ENCODE peak calls at places on chromosomes 4 and X, in five cellular contexts. One of them, this sample, is unnamed.

GRCh38 chrX:26590849-26591248 is 374.9 kb downstream of the MAGEB5 start:
- DNase-seq in GM23248: no peak
- DNase-seq in gastrocnemius medialis: no peak
- DNase-seq in upper lobe of left lung: no peak
- DNase-seq in Caco-2: no peak
- DNase-seq in this sample: no peak

GRCh38 chr4:87093443-87094123 is 126.8 kb downstream of the KLHL8 start:
- DNase-seq in GM23248: peak; percentile 82
- DNase-seq in gastrocnemius medialis: no peak
- DNase-seq in Caco-2: peak; percentile 55
- DNase-seq in upper lobe of left lung: no peak
- DNase-seq in this sample: no peak

GRCh38 chr4:92232566-92232965 is 71.2 kb upstream of the GRID2 start:
- DNase-seq in gastrocnemius medialis: no peak
- DNase-seq in GM23248: peak; percentile 18
- DNase-seq in upper lobe of left lung: no peak
- DNase-seq in Caco-2: no peak
- DNase-seq in this sample: no peak

GRCh38 chrX:126550816-126551215 is 1.8 kb downstream of the DCAF12L1 start:
- DNase-seq in GM23248: no peak
- DNase-seq in upper lobe of left lung: no peak
- DNase-seq in Caco-2: no peak
- DNase-seq in gastrocnemius medialis: no peak
- DNase-seq in this sample: no peak

GRCh38 chrX:134526399-134526798 is 66.4 kb downstream of the HPRT1 start:
- DNase-seq in gastrocnemius medialis: no peak
- DNase-seq in upper lobe of left lung: no peak
- DNase-seq in Caco-2: no peak
- DNase-seq in GM23248: peak; percentile 28
- DNase-seq in this sample: no peak

GRCh38 chr4:83282049-83282535 is 2.5 kb downstream of the COQ2 start:
- DNase-seq in gastrocnemius medialis: no peak
- DNase-seq in Caco-2: peak; percentile 59
- DNase-seq in GM23248: peak; percentile 63
- DNase-seq in upper lobe of left lung: no peak
- DNase-seq in this sample: no peak

GRCh38 chr4:52604215-52604614 is 54.9 kb downstream of the USP46 start:
- DNase-seq in upper lobe of left lung: no peak
- DNase-seq in Caco-2: no peak
- DNase-seq in GM23248: no peak
- DNase-seq in gastrocnemius medialis: no peak
- DNase-seq in this sample: no peak

GRCh38 chrX:617401-617800 is 13.2 kb upstream of the SHOX start:
- DNase-seq in upper lobe of left lung: no peak
- DNase-seq in Caco-2: no peak
- DNase-seq in GM23248: no peak
- DNase-seq in gastrocnemius medialis: no peak
- DNase-seq in this sample: no peak

GRCh38 chr4:76011700-76012387 is 4.5 kb upstream of the CXCL9 start:
- DNase-seq in gastrocnemius medialis: no peak
- DNase-seq in upper lobe of left lung: no peak
- DNase-seq in GM23248: peak; percentile 92
- DNase-seq in Caco-2: no peak
- DNase-seq in this sample: no peak

GRCh38 chr4:55386073-55386472 is 9.7 kb upstream of the TMEM165 start:
- DNase-seq in GM23248: peak; percentile 42
- DNase-seq in upper lobe of left lung: no peak
- DNase-seq in gastrocnemius medialis: no peak
- DNase-seq in Caco-2: peak; percentile 41
- DNase-seq in this sample: no peak

GRCh38 chr4:128810871-128811570 is 1.5 kb downstream of the JADE1 start:
- DNase-seq in upper lobe of left lung: peak; percentile 85
- DNase-seq in Caco-2: peak; percentile 91
- DNase-seq in gastrocnemius medialis: peak; percentile 77
- DNase-seq in GM23248: peak; percentile 84
- DNase-seq in this sample: no peak

GRCh38 chr4:52799813-52800212 is 48.6 kb upstream of the ERVMER34-1 start:
- DNase-seq in Caco-2: no peak
- DNase-seq in GM23248: no peak
- DNase-seq in gastrocnemius medialis: no peak
- DNase-seq in upper lobe of left lung: no peak
- DNase-seq in this sample: no peak

GRCh38 chr4:183377491-183377890 is 55.3 kb upstream of the CLDN24 start:
- DNase-seq in GM23248: no peak
- DNase-seq in Caco-2: no peak
- DNase-seq in gastrocnemius medialis: no peak
- DNase-seq in upper lobe of left lung: no peak
- DNase-seq in this sample: no peak

GRCh38 chr4:183384516-183384915 is 59.9 kb upstream of the CDKN2AIP start:
- DNase-seq in gastrocnemius medialis: no peak
- DNase-seq in Caco-2: no peak
- DNase-seq in GM23248: no peak
- DNase-seq in upper lobe of left lung: no peak
- DNase-seq in this sample: no peak

GRCh38 chr4:183384983-183385382 is 59.5 kb upstream of the CDKN2AIP start:
- DNase-seq in Caco-2: no peak
- DNase-seq in upper lobe of left lung: no peak
- DNase-seq in gastrocnemius medialis: no peak
- DNase-seq in GM23248: no peak
- DNase-seq in this sample: no peak

GRCh38 chr4:183383606-183384005 is 60.8 kb upstream of the CDKN2AIP start:
- DNase-seq in GM23248: no peak
- DNase-seq in upper lobe of left lung: no peak
- DNase-seq in Caco-2: no peak
- DNase-seq in gastrocnemius medialis: no peak
- DNase-seq in this sample: no peak

DNA sequence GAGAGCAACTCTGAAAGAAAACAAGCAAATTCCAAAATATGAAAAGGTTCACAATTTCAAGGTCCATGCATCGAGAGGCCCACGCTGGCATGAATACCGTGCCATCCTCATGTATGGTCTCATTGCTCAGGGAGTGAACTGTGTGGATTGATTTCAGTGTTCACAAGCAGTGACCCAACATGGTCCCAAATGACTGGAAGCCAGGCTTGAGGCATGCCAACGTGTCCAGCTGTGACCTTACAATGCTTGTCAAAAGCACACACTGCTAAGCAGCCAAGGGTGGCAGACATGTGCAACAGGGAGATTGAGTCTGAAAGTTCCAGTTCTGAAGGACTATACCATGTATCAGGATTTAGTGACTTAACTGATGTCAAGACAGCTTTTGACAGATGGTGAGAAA is 58.7 kb upstream of the CLDN24 start:
- DNase-seq in GM23248: no peak
- DNase-seq in upper lobe of left lung: no peak
- DNase-seq in gastrocnemius medialis: no peak
- DNase-seq in Caco-2: no peak
- DNase-seq in this sample: no peak
- H3K9me3 ChIP-seq in GM23248: no peaks in the 10 kb centered on the region
- H3K9me3 ChIP-seq in upper lobe of left lung: peaks cover 18% of the 10 kb centered on the region
- H3K9me3 ChIP-seq in gastrocnemius medialis: no peaks in the 10 kb centered on the region
- H3K9me3 ChIP-seq in Caco-2: peaks cover 10% of the 10 kb centered on the region
- H3K9me3 ChIP-seq in this sample: no peaks in the 10 kb centered on the region

DNA sequence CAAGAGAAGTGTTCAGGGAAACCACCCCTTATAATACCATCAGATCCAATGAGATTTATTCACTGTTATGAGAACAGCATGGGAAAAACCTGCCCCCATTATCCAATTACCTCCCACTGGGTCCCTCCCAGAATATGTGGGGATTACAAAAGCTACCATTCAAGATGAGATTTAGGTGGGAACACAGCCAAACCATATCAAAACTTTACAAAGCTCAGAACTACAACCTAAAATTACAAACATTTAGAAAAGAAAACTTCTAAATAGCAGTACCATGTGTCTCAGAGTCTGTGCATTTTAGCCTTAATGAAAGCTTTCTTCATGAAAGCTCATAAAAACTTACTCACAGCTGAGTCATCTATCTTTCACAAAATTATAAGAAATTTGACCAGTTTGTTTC is 1442.8 kb upstream of the PCDH7 start:
- DNase-seq in gastrocnemius medialis: no peak
- DNase-seq in Caco-2: no peak
- DNase-seq in GM23248: no peak
- DNase-seq in upper lobe of left lung: no peak
- DNase-seq in this sample: no peak
- H3K9me3 ChIP-seq in gastrocnemius medialis: no peaks in the 10 kb centered on the region
- H3K9me3 ChIP-seq in Caco-2: no peaks in the 10 kb centered on the region
- H3K9me3 ChIP-seq in GM23248: peaks cover 3% of the 10 kb centered on the region
- H3K9me3 ChIP-seq in upper lobe of left lung: no peaks in the 10 kb centered on the region
- H3K9me3 ChIP-seq in this sample: no peaks in the 10 kb centered on the region

GRCh38 chrX:155956649-155957048 is 40.8 kb upstream of the IL9R start:
- DNase-seq in upper lobe of left lung: no peak
- DNase-seq in Caco-2: no peak
- DNase-seq in GM23248: no peak
- DNase-seq in gastrocnemius medialis: no peak
- DNase-seq in this sample: no peak

GRCh38 chrX:155956099-155956498 is 41.4 kb upstream of the IL9R start:
- DNase-seq in GM23248: no peak
- DNase-seq in gastrocnemius medialis: no peak
- DNase-seq in upper lobe of left lung: no peak
- DNase-seq in Caco-2: no peak
- DNase-seq in this sample: no peak

GRCh38 chrX:155953055-155953454 is 44.4 kb upstream of the IL9R start:
- DNase-seq in Caco-2: no peak
- DNase-seq in GM23248: no peak
- DNase-seq in upper lobe of left lung: no peak
- DNase-seq in gastrocnemius medialis: no peak
- DNase-seq in this sample: no peak

GRCh38 chrX:155957843-155958242 is 39.7 kb upstream of the IL9R start:
- DNase-seq in gastrocnemius medialis: no peak
- DNase-seq in Caco-2: no peak
- DNase-seq in GM23248: no peak
- DNase-seq in upper lobe of left lung: no peak
- DNase-seq in this sample: no peak

DNA sequence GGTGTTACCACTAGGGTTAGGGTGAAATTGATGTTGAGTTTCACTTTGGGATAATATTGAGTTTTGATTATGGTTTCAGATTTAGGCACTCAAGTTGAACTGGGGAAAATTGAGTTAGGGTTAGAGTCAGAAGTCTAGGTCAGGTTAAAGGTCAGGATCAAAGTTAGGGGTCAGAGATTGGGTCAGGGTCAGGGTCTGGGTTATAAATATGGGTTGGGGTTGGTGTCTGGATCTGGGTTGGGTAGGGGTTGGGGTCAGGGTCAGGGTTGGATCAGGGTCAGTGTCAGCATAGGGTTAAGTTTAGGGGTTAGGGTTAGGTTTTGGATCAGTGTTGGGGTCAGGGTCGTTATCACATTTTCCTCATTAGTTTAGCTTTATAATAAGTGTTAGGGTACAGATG is 42.7 kb upstream of the IL9R start:
- DNase-seq in gastrocnemius medialis: no peak
- DNase-seq in Caco-2: no peak
- DNase-seq in GM23248: no peak
- DNase-seq in upper lobe of left lung: no peak
- DNase-seq in this sample: no peak
- H3K9me3 ChIP-seq in gastrocnemius medialis: no peaks in the 10 kb centered on the region
- H3K9me3 ChIP-seq in Caco-2: no peaks in the 10 kb centered on the region
- H3K9me3 ChIP-seq in GM23248: no peaks in the 10 kb centered on the region
- H3K9me3 ChIP-seq in upper lobe of left lung: no peaks in the 10 kb centered on the region
- H3K9me3 ChIP-seq in this sample: no peaks in the 10 kb centered on the region

DNA sequence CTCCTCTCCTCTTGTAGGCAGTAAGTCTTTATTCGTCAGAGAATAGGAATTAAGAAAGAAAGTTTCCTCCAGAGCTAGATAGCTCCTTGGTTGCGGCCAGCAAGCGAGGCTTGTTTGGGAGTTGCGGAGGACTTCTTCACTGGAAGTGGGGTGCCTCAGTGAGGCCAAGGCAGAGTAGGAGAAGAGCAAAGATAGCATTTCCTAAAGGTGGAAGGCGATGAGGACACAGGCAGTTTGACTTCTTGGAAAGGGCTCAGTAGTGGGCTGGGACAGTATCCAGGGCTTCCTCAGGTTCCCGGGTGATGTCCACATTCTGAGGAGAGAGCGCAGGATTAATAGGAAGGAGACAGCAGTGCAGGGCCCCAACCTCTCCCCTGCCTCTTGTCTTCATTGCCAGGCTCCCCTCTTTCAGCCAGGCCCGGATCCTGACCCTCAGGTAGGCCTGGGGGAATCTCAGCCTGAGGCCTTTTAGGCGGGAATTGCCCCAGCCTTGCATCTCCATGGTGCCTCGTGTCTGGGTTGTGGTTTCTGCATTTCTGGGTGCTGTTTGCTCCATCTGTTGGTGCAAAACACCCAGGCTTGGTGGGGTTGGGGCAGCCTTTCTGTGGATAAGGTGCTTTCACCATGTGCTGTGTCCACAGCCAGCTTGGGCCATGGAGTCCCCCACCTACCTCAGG is 12.7 kb downstream of the TRO start:
- DNase-seq in gastrocnemius medialis: no peak
- DNase-seq in GM23248: no peak
- DNase-seq in upper lobe of left lung: no peak
- DNase-seq in Caco-2: no peak
- DNase-seq in this sample: no peak
- H3K9me3 ChIP-seq in gastrocnemius medialis: no peaks in the 10 kb centered on the region
- H3K9me3 ChIP-seq in GM23248: no peaks in the 10 kb centered on the region
- H3K9me3 ChIP-seq in upper lobe of left lung: no peaks in the 10 kb centered on the region
- H3K9me3 ChIP-seq in Caco-2: no peaks in the 10 kb centered on the region
- H3K9me3 ChIP-seq in this sample: no peaks in the 10 kb centered on the region

DNA sequence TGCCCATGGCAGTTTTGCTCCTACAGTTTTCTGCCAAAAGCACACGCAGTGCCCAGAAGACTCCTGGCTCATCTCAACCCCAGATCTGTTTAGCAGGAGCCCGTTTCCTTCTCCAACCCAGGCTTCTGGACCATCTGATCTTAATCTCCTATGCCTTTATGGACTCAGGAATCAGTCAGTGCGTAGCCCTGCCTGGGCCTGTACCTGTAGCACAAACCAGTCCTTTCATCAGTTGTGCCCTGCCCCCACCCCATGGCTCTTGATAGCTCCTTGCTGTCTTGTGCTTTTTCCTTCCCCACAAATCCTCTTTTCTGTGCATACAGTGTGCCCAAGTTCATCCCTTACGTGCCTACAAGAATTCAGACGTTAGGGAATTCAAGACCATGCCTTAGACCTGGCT is 1.5 kb downstream of the ZNF718 start:
- DNase-seq in Caco-2: no peak
- DNase-seq in GM23248: no peak
- DNase-seq in upper lobe of left lung: no peak
- DNase-seq in gastrocnemius medialis: no peak
- DNase-seq in this sample: no peak
- H3K9me3 ChIP-seq in Caco-2: peaks cover 26% of the 10 kb centered on the region
- H3K9me3 ChIP-seq in GM23248: no peaks in the 10 kb centered on the region
- H3K9me3 ChIP-seq in upper lobe of left lung: no peaks in the 10 kb centered on the region
- H3K9me3 ChIP-seq in gastrocnemius medialis: no peaks in the 10 kb centered on the region
- H3K9me3 ChIP-seq in this sample: peaks cover 20% of the 10 kb centered on the region

DNA sequence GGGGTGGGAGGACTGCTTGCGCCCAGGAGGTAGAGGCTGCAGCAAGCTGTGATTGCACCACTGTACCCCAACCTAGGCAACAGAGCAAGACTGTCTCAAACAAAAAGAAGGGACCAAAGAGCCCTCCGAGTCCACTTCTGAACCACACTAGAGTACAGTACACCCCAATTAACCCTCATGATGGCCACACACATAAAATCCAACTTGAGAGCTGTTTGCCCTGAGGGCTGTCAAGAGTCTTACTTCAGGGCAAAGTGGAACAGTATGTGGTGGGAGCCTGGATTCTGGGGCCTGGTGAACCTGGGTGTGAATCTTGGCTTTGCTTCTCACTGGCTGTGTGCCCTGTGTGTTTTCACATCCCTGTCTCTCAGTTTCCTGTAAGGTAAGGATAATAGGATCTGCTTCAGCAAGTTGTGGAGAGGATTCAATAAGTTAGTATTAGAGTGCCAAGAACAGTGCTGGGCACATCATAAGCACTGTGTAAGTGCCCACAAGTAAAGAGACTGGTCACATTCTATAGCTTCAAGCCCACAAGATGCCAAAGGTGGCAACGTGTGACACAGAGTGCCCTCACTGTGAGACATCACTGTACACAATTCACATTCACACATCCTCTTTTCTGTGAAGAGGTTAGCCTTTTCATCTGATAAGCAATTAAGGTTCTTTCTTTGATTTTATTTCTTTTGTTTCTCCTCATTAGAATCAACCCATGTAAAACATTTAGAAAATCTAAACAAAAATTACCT is 52.1 kb downstream of the LEF1 start:
- DNase-seq in gastrocnemius medialis: no peak
- DNase-seq in upper lobe of left lung: no peak
- DNase-seq in Caco-2: no peak
- DNase-seq in GM23248: no peak
- DNase-seq in this sample: no peak
- H3K9me3 ChIP-seq in gastrocnemius medialis: no peaks in the 10 kb centered on the region
- H3K9me3 ChIP-seq in upper lobe of left lung: no peaks in the 10 kb centered on the region
- H3K9me3 ChIP-seq in Caco-2: no peaks in the 10 kb centered on the region
- H3K9me3 ChIP-seq in GM23248: no peaks in the 10 kb centered on the region
- H3K9me3 ChIP-seq in this sample: no peaks in the 10 kb centered on the region

This sample was measured in thoracic aorta.